ENCODE peak calls at places on chromosomes 1 and 21, in seven cellular contexts. One of them, this sample, is unnamed.

GRCh38 chr1:165443539-165444289 is 1.2 kb downstream of the RXRG start:
- DNase-seq in HL-60: no peak
- DNase-seq in fibroblast of villous mesenchyme: no peak
- DNase-seq in tibial nerve: no peak
- DNase-seq in choroid plexus epithelial cell: no peak
- DNase-seq in endothelial cell of umbilical vein: no peak
- DNase-seq in AG04450: no peak
- DNase-seq in this sample: no peak

GRCh38 chr21:42518626-42519025 is 5.0 kb downstream of the SLC37A1 start:
- DNase-seq in endothelial cell of umbilical vein: no peak
- DNase-seq in fibroblast of villous mesenchyme: no peak
- DNase-seq in choroid plexus epithelial cell: peak
- DNase-seq in AG04450: no peak
- DNase-seq in tibial nerve: no peak
- DNase-seq in HL-60: no peak
- DNase-seq in this sample: no peak

GRCh38 chr1:209218986-209219385 is 364.5 kb upstream of the CAMK1G start:
- DNase-seq in tibial nerve: no peak
- DNase-seq in choroid plexus epithelial cell: no peak
- DNase-seq in fibroblast of villous mesenchyme: no peak
- DNase-seq in endothelial cell of umbilical vein: no peak
- DNase-seq in HL-60: no peak
- DNase-seq in AG04450: no peak
- DNase-seq in this sample: no peak

GRCh38 chr1:117244306-117244705 is 33.6 kb upstream of the VTCN1 start:
- DNase-seq in HL-60: no peak
- DNase-seq in AG04450: no peak
- DNase-seq in choroid plexus epithelial cell: no peak
- DNase-seq in tibial nerve: no peak
- DNase-seq in endothelial cell of umbilical vein: no peak
- DNase-seq in fibroblast of villous mesenchyme: no peak
- DNase-seq in this sample: no peak

GRCh38 chr1:162285149-162285561 is 91.5 kb downstream of the SPATA46 start:
- DNase-seq in endothelial cell of umbilical vein: peak
- DNase-seq in HL-60: no peak
- DNase-seq in AG04450: no peak
- DNase-seq in choroid plexus epithelial cell: peak
- DNase-seq in fibroblast of villous mesenchyme: no peak
- DNase-seq in tibial nerve: no peak
- DNase-seq in this sample: no peak

GRCh38 chr1:154423988-154424326 is 18.8 kb downstream of the IL6R start:
- DNase-seq in HL-60: no peak
- DNase-seq in fibroblast of villous mesenchyme: no peak
- DNase-seq in choroid plexus epithelial cell: no peak
- DNase-seq in endothelial cell of umbilical vein: no peak
- DNase-seq in tibial nerve: no peak
- DNase-seq in AG04450: no peak
- DNase-seq in this sample: no peak

GRCh38 chr1:204746838-204747442 is 61.4 kb upstream of the LRRN2 start:
- DNase-seq in HL-60: peak
- DNase-seq in choroid plexus epithelial cell: peak
- DNase-seq in AG04450: no peak
- DNase-seq in endothelial cell of umbilical vein: peak
- DNase-seq in tibial nerve: peak
- DNase-seq in fibroblast of villous mesenchyme: peak
- DNase-seq in this sample: no peak

GRCh38 chr1:92961131-92961895 is at the start of gene DIPK1A:
- DNase-seq in choroid plexus epithelial cell: peak
- DNase-seq in fibroblast of villous mesenchyme: peak
- DNase-seq in AG04450: no peak
- DNase-seq in tibial nerve: peak
- DNase-seq in HL-60: peak
- DNase-seq in endothelial cell of umbilical vein: peak
- DNase-seq in this sample: peak

GRCh38 chr1:23110391-23110790 is 58.3 kb downstream of the LUZP1 start:
- DNase-seq in endothelial cell of umbilical vein: no peak
- DNase-seq in AG04450: no peak
- DNase-seq in tibial nerve: no peak
- DNase-seq in choroid plexus epithelial cell: no peak
- DNase-seq in fibroblast of villous mesenchyme: no peak
- DNase-seq in HL-60: no peak
- DNase-seq in this sample: no peak

GRCh38 chr1:30323841-30324240 is 399.5 kb downstream of the MATN1 start:
- DNase-seq in choroid plexus epithelial cell: no peak
- DNase-seq in tibial nerve: no peak
- DNase-seq in AG04450: no peak
- DNase-seq in endothelial cell of umbilical vein: no peak
- DNase-seq in fibroblast of villous mesenchyme: no peak
- DNase-seq in HL-60: no peak
- DNase-seq in this sample: no peak
- H3K4me3 ChIP-seq in choroid plexus epithelial cell: no peak
- H3K4me3 ChIP-seq in tibial nerve: no peak
- H3K4me3 ChIP-seq in AG04450: no peak
- H3K4me3 ChIP-seq in endothelial cell of umbilical vein: no peak
- H3K4me3 ChIP-seq in fibroblast of villous mesenchyme: no peak
- H3K4me3 ChIP-seq in HL-60: no peak
- H3K4me3 ChIP-seq in this sample: no peak

GRCh38 chr1:98046031-98046641 is 125.3 kb upstream of the DPYD start:
- DNase-seq in tibial nerve: no peak
- DNase-seq in fibroblast of villous mesenchyme: peak
- DNase-seq in AG04450: no peak
- DNase-seq in HL-60: no peak
- DNase-seq in choroid plexus epithelial cell: peak
- DNase-seq in endothelial cell of umbilical vein: peak
- DNase-seq in this sample: no peak

GRCh38 chr1:98045211-98046030 is 124.6 kb upstream of the DPYD start:
- DNase-seq in endothelial cell of umbilical vein: peak
- DNase-seq in fibroblast of villous mesenchyme: peak
- DNase-seq in choroid plexus epithelial cell: peak
- DNase-seq in AG04450: no peak
- DNase-seq in HL-60: no peak
- DNase-seq in tibial nerve: no peak
- DNase-seq in this sample: no peak

GRCh38 chr1:98049370-98050115 is 128.7 kb upstream of the DPYD start:
- DNase-seq in choroid plexus epithelial cell: peak
- DNase-seq in HL-60: no peak
- DNase-seq in endothelial cell of umbilical vein: peak
- DNase-seq in AG04450: no peak
- DNase-seq in fibroblast of villous mesenchyme: no peak
- DNase-seq in tibial nerve: no peak
- DNase-seq in this sample: no peak

GRCh38 chr1:98051065-98051675 is 130.3 kb upstream of the DPYD start:
- DNase-seq in AG04450: no peak
- DNase-seq in choroid plexus epithelial cell: peak
- DNase-seq in tibial nerve: peak
- DNase-seq in fibroblast of villous mesenchyme: peak
- DNase-seq in endothelial cell of umbilical vein: peak
- DNase-seq in HL-60: peak
- DNase-seq in this sample: peak

DNA sequence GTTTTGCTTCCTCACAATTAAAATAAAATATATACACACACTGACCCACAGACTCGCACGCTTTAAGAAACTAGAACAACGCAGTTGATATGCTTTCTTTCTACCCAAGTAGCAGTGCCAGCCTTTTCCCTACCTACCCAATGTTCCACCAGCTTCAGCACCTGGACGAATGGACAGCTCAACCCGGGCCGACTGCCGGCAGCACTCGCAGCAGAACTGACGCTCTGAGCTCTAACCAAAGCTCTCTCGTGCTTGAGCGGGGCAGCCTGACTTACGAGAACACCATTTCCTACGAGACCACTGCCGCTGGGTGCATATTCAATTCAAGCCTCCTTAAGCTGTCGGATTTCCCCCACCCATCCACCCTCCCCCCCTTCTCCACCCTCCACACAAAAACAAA is 127.4 kb upstream of the DPYD start:
- DNase-seq in tibial nerve: peak
- DNase-seq in fibroblast of villous mesenchyme: peak
- DNase-seq in endothelial cell of umbilical vein: peak
- DNase-seq in AG04450: peak
- DNase-seq in HL-60: no peak
- DNase-seq in choroid plexus epithelial cell: peak
- DNase-seq in this sample: peak
- TF ChIP-seq CTCF in tibial nerve: peak
- TF ChIP-seq CTCF in fibroblast of villous mesenchyme: no peak
- TF ChIP-seq CTCF in endothelial cell of umbilical vein: peak
- TF ChIP-seq CTCF in AG04450: peak
- TF ChIP-seq CTCF in HL-60: no peak
- TF ChIP-seq CTCF in choroid plexus epithelial cell: peak
- TF ChIP-seq CTCF in this sample: no peak

DNA sequence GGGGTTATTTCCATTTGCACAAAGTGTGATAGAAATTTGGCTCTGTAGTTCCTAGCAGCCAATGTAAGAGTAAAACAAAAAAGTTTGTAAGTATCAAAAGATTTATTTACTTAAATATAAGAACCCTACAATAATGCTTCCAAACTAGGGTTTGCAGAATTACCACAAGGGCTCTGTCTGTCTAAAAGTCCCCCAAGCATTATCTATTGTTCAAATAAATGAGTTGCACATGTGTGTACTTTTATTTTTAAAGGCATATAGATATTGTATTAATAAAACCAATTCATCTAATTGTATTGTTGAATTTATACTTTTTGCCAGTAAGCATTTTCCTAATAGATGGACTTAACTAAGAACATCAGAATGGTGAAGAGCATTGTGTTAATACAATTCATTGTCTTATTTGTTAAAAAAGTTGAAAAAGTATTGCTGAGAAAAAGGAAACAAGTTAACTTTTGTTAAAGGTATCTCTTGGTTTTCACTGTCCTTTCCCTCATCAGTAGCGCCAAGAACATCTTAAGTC is 864 bp upstream of the PTPRC start:
- DNase-seq in HL-60: no peak
- DNase-seq in choroid plexus epithelial cell: no peak
- DNase-seq in tibial nerve: no peak
- DNase-seq in AG04450: no peak
- DNase-seq in fibroblast of villous mesenchyme: no peak
- DNase-seq in endothelial cell of umbilical vein: no peak
- DNase-seq in this sample: no peak
- H3K4me3 ChIP-seq in HL-60: no peak
- H3K4me3 ChIP-seq in choroid plexus epithelial cell: no peak
- H3K4me3 ChIP-seq in tibial nerve: no peak
- H3K4me3 ChIP-seq in AG04450: no peak
- H3K4me3 ChIP-seq in fibroblast of villous mesenchyme: no peak
- H3K4me3 ChIP-seq in endothelial cell of umbilical vein: no peak
- H3K4me3 ChIP-seq in this sample: no peak

GRCh38 chr1:214666674-214667073 is 63.7 kb downstream of the CENPF start:
- DNase-seq in AG04450: no peak
- DNase-seq in HL-60: no peak
- DNase-seq in endothelial cell of umbilical vein: no peak
- DNase-seq in tibial nerve: no peak
- DNase-seq in fibroblast of villous mesenchyme: no peak
- DNase-seq in choroid plexus epithelial cell: no peak
- DNase-seq in this sample: no peak
- TF ChIP-seq CTCF in AG04450: no peak
- TF ChIP-seq CTCF in HL-60: no peak
- TF ChIP-seq CTCF in endothelial cell of umbilical vein: no peak
- TF ChIP-seq CTCF in tibial nerve: no peak
- TF ChIP-seq CTCF in fibroblast of villous mesenchyme: no peak
- TF ChIP-seq CTCF in choroid plexus epithelial cell: no peak
- TF ChIP-seq CTCF in this sample: no peak

GRCh38 chr1:181141431-181141910 is 53.0 kb downstream of the IER5 start:
- DNase-seq in choroid plexus epithelial cell: peak
- DNase-seq in fibroblast of villous mesenchyme: peak
- DNase-seq in HL-60: no peak
- DNase-seq in tibial nerve: no peak
- DNase-seq in AG04450: no peak
- DNase-seq in endothelial cell of umbilical vein: peak
- DNase-seq in this sample: no peak

GRCh38 chr1:181143081-181143859 is 54.8 kb downstream of the IER5 start:
- DNase-seq in tibial nerve: no peak
- DNase-seq in endothelial cell of umbilical vein: no peak
- DNase-seq in choroid plexus epithelial cell: no peak
- DNase-seq in HL-60: no peak
- DNase-seq in AG04450: no peak
- DNase-seq in fibroblast of villous mesenchyme: no peak
- DNase-seq in this sample: no peak

GRCh38 chr1:181144238-181144637 is 55.7 kb downstream of the IER5 start:
- DNase-seq in HL-60: no peak
- DNase-seq in endothelial cell of umbilical vein: no peak
- DNase-seq in choroid plexus epithelial cell: no peak
- DNase-seq in AG04450: no peak
- DNase-seq in tibial nerve: no peak
- DNase-seq in fibroblast of villous mesenchyme: no peak
- DNase-seq in this sample: no peak

GRCh38 chr1:181140891-181141290 is 52.4 kb downstream of the IER5 start:
- DNase-seq in AG04450: no peak
- DNase-seq in tibial nerve: no peak
- DNase-seq in choroid plexus epithelial cell: no peak
- DNase-seq in HL-60: no peak
- DNase-seq in fibroblast of villous mesenchyme: no peak
- DNase-seq in endothelial cell of umbilical vein: no peak
- DNase-seq in this sample: no peak

DNA sequence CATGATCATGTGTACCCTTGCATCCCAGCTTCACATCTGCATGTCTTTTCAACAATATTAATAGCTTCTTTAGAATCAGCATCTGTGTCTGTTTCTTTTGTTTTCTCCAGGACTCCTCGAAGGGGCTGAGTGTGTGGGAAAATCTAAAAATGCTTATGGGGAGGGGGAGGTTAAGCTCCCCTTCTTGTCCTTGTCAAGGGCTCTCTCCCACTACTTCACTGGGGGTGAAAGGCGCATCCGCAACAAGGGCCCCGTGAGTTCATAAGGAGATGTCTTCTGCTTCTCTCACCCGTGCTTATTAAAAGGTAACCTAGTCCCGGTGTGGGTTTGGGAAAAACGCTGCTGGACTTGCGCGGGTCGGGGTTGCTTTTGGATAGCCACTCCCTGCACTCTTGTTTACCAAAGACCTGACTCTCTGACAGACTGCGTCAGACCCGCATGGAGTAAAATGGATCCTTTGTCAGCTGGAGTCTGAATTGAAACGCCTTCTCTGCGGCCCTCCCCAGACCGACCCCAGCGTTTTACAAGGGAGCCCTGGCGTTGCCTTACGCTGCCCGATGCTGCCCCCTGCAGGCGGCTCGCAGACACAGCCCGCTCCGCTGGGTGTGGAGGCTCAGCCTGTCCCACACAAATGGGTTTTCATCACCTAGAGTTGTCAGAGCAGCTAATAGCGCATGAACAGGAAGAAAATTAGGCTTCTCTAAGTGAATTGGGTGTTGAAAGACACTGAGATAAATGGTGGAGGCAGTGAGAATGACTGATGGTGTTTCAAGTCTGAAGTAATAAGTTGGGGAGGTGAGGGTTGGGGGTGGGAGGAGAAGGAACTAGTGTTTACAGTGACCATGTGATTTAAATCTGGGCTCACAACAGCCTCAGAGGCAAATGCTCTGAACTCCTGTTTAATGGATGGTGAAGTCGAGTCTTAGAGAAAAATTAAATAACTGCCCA is 53.9 kb downstream of the IER5 start:
- DNase-seq in AG04450: peak
- DNase-seq in fibroblast of villous mesenchyme: peak
- DNase-seq in HL-60: peak
- DNase-seq in tibial nerve: peak
- DNase-seq in endothelial cell of umbilical vein: peak
- DNase-seq in choroid plexus epithelial cell: peak
- DNase-seq in this sample: peak
- H3K4me3 ChIP-seq in AG04450: peak
- H3K4me3 ChIP-seq in fibroblast of villous mesenchyme: peak
- H3K4me3 ChIP-seq in HL-60: no peak
- H3K4me3 ChIP-seq in tibial nerve: peak
- H3K4me3 ChIP-seq in endothelial cell of umbilical vein: no peak
- H3K4me3 ChIP-seq in choroid plexus epithelial cell: peak
- H3K4me3 ChIP-seq in this sample: no peak

This sample was measured in astrocyte of the cerebellum.